ENCODE peak calls at places on chromosomes 5 and 9, in four cellular contexts. T is AG10803, C is T1000, E is PC-9. I is an unnamed sample.

GRCh38 chr5:73496984-73497457 is 1.2 kb upstream of the BTF3 start:
- DNase-seq in T (peak; percentile 43), C (no peak), E (no peak), I (no peak)

GRCh38 chr5:37217976-37218375 is 31.2 kb downstream of the CPLANE1 start:
- DNase-seq in T (no peak), C (no peak), E (no peak), I (no peak)

GRCh38 chr9:93250185-93250584 is 66.2 kb downstream of the WNK2 start:
- DNase-seq in T (no peak), C (no peak), E (no peak), I (no peak)

GRCh38 chr5:95822408-95823240 is at the start of gene GLRX:
- DNase-seq in T (peak; percentile 97), C (peak; percentile 65), E (peak; percentile 66), I (peak; percentile 73)

GRCh38 chr9:37417857-37418618 is 4.5 kb upstream of the GRHPR start:
- DNase-seq in T (no peak), C (no peak), E (no peak), I (no peak)

GRCh38 chr5:38692780-38693507 is 136.5 kb upstream of the LIFR start:
- DNase-seq in T (no peak), C (no peak), E (no peak), I (no peak)

GRCh38 chr5:157714036-157714435 is 17.2 kb upstream of the THG1L start:
- DNase-seq in T (no peak), C (no peak), E (no peak), I (no peak)

GRCh38 chr5:2703041-2703440 is 48.4 kb downstream of the IRX2 start:
- DNase-seq in T (no peak), C (no peak), E (no peak), I (no peak)

GRCh38 chr9:131776473-131776872 is 36.6 kb upstream of the RAPGEF1 start:
- DNase-seq in T (peak; percentile 15), C (peak; percentile 4), E (peak; percentile 31), I (peak; percentile 14)

GRCh38 chr9:91833096-91833877 is 116.7 kb downstream of the ROR2 start:
- DNase-seq in T (no peak), C (no peak), E (no peak), I (no peak)

GRCh38 chr9:95508242-95508967 is 8.4 kb downstream of the PTCH1 start:
- DNase-seq in T (peak; percentile 36), C (no peak), E (no peak), I (no peak)

GRCh38 chr5:154276932-154277331 is 86.4 kb downstream of the GALNT10 start:
- DNase-seq in T (peak; percentile 98), C (no peak), E (no peak), I (no peak)

GRCh38 chr5:129807162-129807814 is 59.4 kb downstream of the MINAR2 start:
- DNase-seq in T (no peak), C (no peak), E (no peak), I (no peak)

GRCh38 chr5:179766726-179767455 is 26.9 kb upstream of the LTC4S start:
- DNase-seq in T (no peak), C (no peak), E (no peak), I (no peak)

I was measured in Calu3.